ENCODE peak calls at places on chromosomes 3 and 15, in four cellular contexts. D, M, X and E are unnamed samples.

GRCh38 chr3:123449986-123450474 is 1.1 kb upstream of the ADCY5 start:
- DNase-seq in D (no peak), M (no peak), X (peak), E (no peak)

GRCh38 chr15:33211409-33211808 is 16.9 kb upstream of the FMN1 start:
- DNase-seq in D (no peak), M (no peak), X (no peak), E (no peak)

GRCh38 chr3:38561746-38562466 is 65.8 kb downstream of the EXOG start:
- DNase-seq in D (no peak), M (no peak), X (peak), E (no peak)

GRCh38 chr3:54822206-54822605 is 105.7 kb downstream of the LRTM1 start:
- DNase-seq in D (no peak), M (peak), X (no peak), E (no peak)

GRCh38 chr3:194440756-194441155 is 41.7 kb upstream of the GP5 start:
- DNase-seq in D (no peak), M (no peak), X (no peak), E (no peak)

GRCh38 chr3:194325424-194326165 is 25.5 kb downstream of the CPN2 start:
- DNase-seq in D (no peak), M (no peak), X (no peak), E (no peak)

GRCh38 chr15:98017150-98017964 is 56.9 kb downstream of the ARRDC4 start:
- DNase-seq in D (no peak), M (no peak), X (no peak), E (no peak)

GRCh38 chr3:127911421-127911931 is 3.6 kb upstream of the KBTBD12 start:
- DNase-seq in D (no peak), M (no peak), X (no peak), E (no peak)

GRCh38 chr15:65829150-65829764 is 37.2 kb upstream of the DENND4A start:
- DNase-seq in D (peak), M (peak), X (no peak), E (peak)

GRCh38 chr15:62362608-62363007 is 197.5 kb upstream of the C2CD4B start:
- DNase-seq in D (no peak), M (peak), X (no peak), E (no peak)

GRCh38 chr15:49883121-49883520 is 235.9 kb downstream of the ATP8B4 start:
- DNase-seq in D (no peak), M (no peak), X (no peak), E (no peak)

GRCh38 chr3:159236306-159236705 is 434.5 kb downstream of the MFSD1 start:
- DNase-seq in D (no peak), M (no peak), X (no peak), E (no peak)

GRCh38 chr3:37855363-37855970 is 6.2 kb upstream of the CTDSPL start:
- DNase-seq in D (peak), M (peak), X (peak), E (peak)

GRCh38 chr3:184229424-184230080 is at the start of gene VWA5B2:
- DNase-seq in D (peak), M (peak), X (peak), E (peak)

GRCh38 chr3:84772841-84773240 is 185.9 kb upstream of the CADM2 start:
- DNase-seq in D (no peak), M (no peak), X (no peak), E (no peak)

GRCh38 chr3:61560452-61561373 is 658 bp upstream of the PTPRG start:
- DNase-seq in D (peak), M (peak), X (peak), E (peak)

GRCh38 chr3:185558395-185558794 is 6.0 kb upstream of the LIPH start:
- DNase-seq in D (no peak), M (no peak), X (peak), E (no peak)

GRCh38 chr3:194276768-194277546 is 74.2 kb downstream of the CPN2 start:
- DNase-seq in D (no peak), M (peak), X (no peak), E (no peak)

GRCh38 chr3:66075281-66075680 is 36.6 kb upstream of the MAGI1 start:
- DNase-seq in D (no peak), M (peak), X (no peak), E (no peak)

GRCh38 chr15:61282661-61283060 is 53.6 kb upstream of the RORA start:
- DNase-seq in D (no peak), M (no peak), X (no peak), E (no peak)

GRCh38 chr15:80747317-80748053 is 31.7 kb upstream of the CEMIP start:
- DNase-seq in D (no peak), M (no peak), X (no peak), E (no peak)

GRCh38 chr15:83846847-83847246 is 192.9 kb downstream of the ADAMTSL3 start:
- DNase-seq in D (no peak), M (peak), X (no peak), E (no peak)

GRCh38 chr15:89021224-89021623 is 67.0 kb upstream of the ABHD2 start:
- DNase-seq in D (no peak), M (no peak), X (no peak), E (no peak)

GRCh38 chr3:137294139-137294538 is 336.4 kb downstream of the IL20RB start:
- DNase-seq in D (no peak), M (no peak), X (no peak), E (no peak)

GRCh38 chr15:71725215-71725955 is 85.0 kb upstream of the NR2E3 start:
- DNase-seq in D (no peak), M (peak), X (no peak), E (no peak)

GRCh38 chr3:36918050-36918449 is 26.8 kb downstream of the TRANK1 start:
- DNase-seq in D (peak), M (no peak), X (no peak), E (no peak)

GRCh38 chr3:129282727-129283327 is 4.2 kb downstream of the HMCES start:
- DNase-seq in D (peak), M (peak), X (no peak), E (peak)

GRCh38 chr15:67569668-67570067 is 27.2 kb downstream of the MAP2K5 start:
- DNase-seq in D (no peak), M (no peak), X (no peak), E (no peak)

GRCh38 chr3:65190111-65190510 is 502.3 kb upstream of the ADAMTS9 start:
- DNase-seq in D (no peak), M (no peak), X (no peak), E (no peak)

GRCh38 chr3:66276705-66277274 is 56.0 kb downstream of the SLC25A26 start:
- DNase-seq in D (peak), M (peak), X (no peak), E (peak)

GRCh38 chr15:70923311-70924080 is 30.9 kb downstream of the LRRC49 start:
- DNase-seq in D (no peak), M (peak), X (no peak), E (no peak)

GRCh38 chr3:150216041-150216811 is 191.9 kb upstream of the TSC22D2 start:
- DNase-seq in D (no peak), M (peak), X (no peak), E (no peak)

GRCh38 chr3:816605-817004 is 276.2 kb upstream of the CNTN6 start:
- DNase-seq in D (no peak), M (no peak), X (no peak), E (no peak)

GRCh38 chr15:36447373-36447772 is 132.1 kb upstream of the CDIN1 start:
- DNase-seq in D (no peak), M (no peak), X (no peak), E (no peak)

GRCh38 chr15:76678766-76679165 is 226.4 kb downstream of the SCAPER start:
- DNase-seq in D (no peak), M (peak), X (no peak), E (no peak)

GRCh38 chr15:68510558-68510957 is 68.2 kb upstream of the CORO2B start:
- DNase-seq in D (no peak), M (no peak), X (no peak), E (no peak)

GRCh38 chr3:62607287-62608029 is 234.1 kb upstream of the FEZF2 start:
- DNase-seq in D (no peak), M (peak), X (no peak), E (no peak)

GRCh38 chr15:90340345-90340744 is 11.7 kb upstream of the ZNF774 start:
- DNase-seq in D (peak), M (no peak), X (no peak), E (no peak)
- TF ChIP-seq CTCF in D (peak), M (no peak), X (no peak), E (no peak)

DNA sequence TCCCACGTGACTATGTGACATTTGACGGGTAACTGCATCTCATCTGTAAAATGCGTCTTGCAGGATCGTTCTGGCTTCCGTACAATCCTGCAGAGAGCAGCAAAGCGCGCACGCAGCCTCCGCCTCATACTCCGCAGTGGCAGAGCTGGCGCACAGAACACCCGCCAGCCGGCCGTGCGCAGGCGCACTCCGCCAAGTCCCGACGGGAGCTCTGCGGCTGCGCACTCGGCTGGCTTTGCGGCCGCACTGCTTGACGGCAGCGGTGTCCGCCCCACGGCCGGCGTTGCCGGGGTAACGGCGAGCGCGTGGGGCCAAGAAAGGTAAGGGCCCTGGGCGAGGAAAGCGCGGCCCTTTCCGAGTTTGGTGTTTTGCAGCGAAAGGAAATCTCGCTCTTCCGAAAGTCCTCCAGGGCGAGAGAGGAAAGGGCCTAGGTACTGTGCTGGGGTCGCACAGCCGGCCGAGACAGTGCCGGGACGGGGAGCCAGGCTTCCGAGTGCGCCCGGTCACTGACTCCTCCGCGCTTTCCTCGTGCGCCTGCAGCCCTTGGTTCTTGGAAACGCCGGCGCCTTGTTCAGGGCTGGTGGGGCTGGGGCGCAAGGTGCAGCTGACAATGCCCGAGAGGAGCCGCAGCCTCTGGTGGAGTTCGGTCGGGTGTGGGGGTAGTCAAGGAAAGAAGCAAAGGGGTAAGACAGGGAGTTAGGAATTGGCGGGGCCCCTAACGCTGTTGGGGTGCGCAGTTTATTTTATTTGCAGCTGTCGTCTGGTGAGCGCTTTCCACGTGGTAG is at the start of gene TSEN2:
- DNase-seq in D (peak), M (peak), X (peak), E (peak)
- TF ChIP-seq CTCF in D (peak), M (peak), X (peak), E (no peak)

GRCh38 chr3:98799479-98799878 is 36.3 kb downstream of the ST3GAL6 start:
- DNase-seq in D (no peak), M (no peak), X (no peak), E (no peak)

GRCh38 chr3:98797905-98798304 is 34.8 kb downstream of the ST3GAL6 start:
- DNase-seq in D (no peak), M (no peak), X (no peak), E (no peak)

GRCh38 chr3:98801042-98801747 is 38.1 kb downstream of the ST3GAL6 start:
- DNase-seq in D (no peak), M (no peak), X (no peak), E (no peak)

GRCh38 chr3:98800401-98800800 is 37.3 kb downstream of the ST3GAL6 start:
- DNase-seq in D (no peak), M (no peak), X (no peak), E (no peak)

GRCh38 chr3:98798820-98799219 is 35.7 kb downstream of the ST3GAL6 start:
- DNase-seq in D (no peak), M (no peak), X (no peak), E (no peak)
- TF ChIP-seq CTCF in D (no peak), M (no peak), X (peak), E (no peak)

DNA sequence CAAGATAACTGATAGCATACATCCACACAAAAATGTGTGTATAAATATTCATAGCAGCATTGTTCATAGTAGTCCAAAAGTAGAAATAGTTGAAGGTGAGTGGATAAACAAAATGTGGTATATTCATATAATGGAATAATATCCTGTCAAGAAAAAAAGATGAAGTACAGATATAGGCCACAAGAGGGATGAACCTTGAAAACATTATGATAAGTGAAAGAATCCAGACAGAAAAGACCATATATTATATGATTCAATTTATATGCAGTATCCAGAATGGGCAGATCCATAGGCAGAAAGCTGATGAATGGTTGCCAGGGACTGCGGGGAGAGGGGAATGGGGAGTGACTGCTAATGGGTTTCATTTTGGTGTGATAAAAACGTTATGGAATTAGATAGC is 54.3 kb upstream of the TNIK start:
- DNase-seq in D (no peak), M (no peak), X (no peak), E (no peak)
- TF ChIP-seq CTCF in D (peak), M (peak), X (no peak), E (no peak)

GRCh38 chr3:47413751-47414150 is 32.9 kb downstream of the PTPN23 start:
- DNase-seq in D (no peak), M (no peak), X (no peak), E (no peak)

GRCh38 chr3:47414161-47414564 is 33.3 kb downstream of the PTPN23 start:
- DNase-seq in D (no peak), M (no peak), X (no peak), E (no peak)

GRCh38 chr3:47411696-47412452 is 31.1 kb downstream of the PTPN23 start:
- DNase-seq in D (no peak), M (no peak), X (peak), E (no peak)

GRCh38 chr3:47412453-47412756 is 31.6 kb downstream of the PTPN23 start:
- DNase-seq in D (no peak), M (no peak), X (no peak), E (no peak)

GRCh38 chr3:47412842-47413520 is 32.2 kb downstream of the PTPN23 start:
- DNase-seq in D (no peak), M (no peak), X (no peak), E (no peak)
- TF ChIP-seq CTCF in D (no peak), M (peak), X (no peak), E (no peak)

DNA sequence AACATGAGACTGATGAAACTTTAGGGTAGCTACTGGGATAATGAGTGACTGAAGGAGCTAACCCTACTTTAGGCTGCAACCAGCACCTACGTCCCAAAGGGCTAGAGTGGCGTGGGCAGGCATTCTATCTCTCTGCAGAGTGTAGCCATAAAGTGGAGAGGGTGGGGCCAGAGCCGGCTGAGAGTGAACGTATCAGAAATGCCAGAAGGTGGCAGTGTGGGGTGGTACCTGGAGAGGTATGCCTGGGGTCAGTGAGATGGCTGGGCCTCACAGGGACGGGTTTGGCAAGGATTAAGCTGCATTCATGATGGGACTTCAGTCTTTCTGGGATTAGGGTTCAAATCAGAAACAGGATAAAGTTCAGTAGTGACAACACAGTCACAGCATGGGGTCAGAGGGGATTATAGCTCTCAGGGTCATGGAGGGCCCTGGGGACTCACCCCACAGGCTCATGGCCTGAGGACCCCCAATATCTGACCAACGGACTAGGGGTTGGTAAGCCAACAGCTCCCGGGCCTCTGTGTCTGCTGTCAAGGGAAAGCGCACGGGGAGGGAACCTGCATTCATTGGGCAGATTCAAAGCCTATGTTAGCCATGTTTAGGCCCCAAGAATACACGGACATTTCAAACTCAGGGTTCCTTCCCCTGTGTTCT is 86.5 kb upstream of the FOXB1 start:
- DNase-seq in D (peak), M (peak), X (peak), E (peak)
- TF ChIP-seq CTCF in D (peak), M (peak), X (peak), E (peak)

DNA sequence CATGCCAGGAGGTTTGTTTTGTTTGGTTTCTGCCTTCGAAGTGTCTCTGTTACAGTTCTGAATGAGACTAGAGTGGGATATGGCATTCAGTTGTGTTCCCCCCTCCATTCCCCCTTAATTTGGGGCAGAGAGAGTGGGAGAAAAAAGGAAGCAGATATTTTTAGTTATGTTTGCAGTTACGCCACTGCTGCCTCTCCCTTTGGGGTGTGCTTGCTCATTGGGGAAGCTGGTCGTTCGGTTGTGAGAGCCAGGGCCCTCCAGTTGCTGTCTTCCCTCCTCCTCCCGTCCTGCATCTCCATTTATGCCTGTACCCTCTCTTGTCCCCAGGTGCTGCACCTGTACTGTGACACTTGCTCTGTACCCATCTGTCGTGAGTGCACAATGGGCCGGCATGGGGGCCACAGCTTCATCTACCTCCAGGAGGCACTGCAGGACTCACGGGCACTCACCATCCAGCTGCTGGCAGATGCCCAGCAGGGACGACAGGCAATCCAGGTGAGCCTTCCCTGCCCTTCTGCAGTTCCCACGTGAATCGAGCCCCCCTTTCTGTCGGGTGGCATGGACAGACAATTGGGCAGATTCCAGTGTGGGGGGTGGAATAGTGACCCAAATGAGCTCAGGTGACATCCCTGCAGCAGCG is 55.8 kb downstream of the TRIM71 start:
- DNase-seq in D (no peak), M (no peak), X (no peak), E (no peak)
- TF ChIP-seq CTCF in D (peak), M (no peak), X (no peak), E (no peak)